ENCODE peak calls at places on chromosomes 16 and 17, in ten cellular contexts. One of them, this sample, is unnamed.

GRCh38 chr17:9237661-9238301 is 216.5 kb downstream of the NTN1 start:
- DNase-seq in GM12865: no peak
- DNase-seq in WTC11: no peak
- DNase-seq in CD14-positive monocyte: no peak
- DNase-seq in CD4-positive, alpha-beta T cell: no peak
- DNase-seq in mammary epithelial cell: no peak
- DNase-seq in foreskin fibroblast: no peak
- DNase-seq in progenitor cell of endocrine pancreas: no peak
- DNase-seq in lower lobe of right lung: peak; percentile 41
- DNase-seq in lung: no peak
- DNase-seq in this sample: no peak

GRCh38 chr17:49357516-49357915 is 4.5 kb downstream of the ZNF652 start:
- DNase-seq in GM12865: no peak
- DNase-seq in WTC11: no peak
- DNase-seq in CD14-positive monocyte: no peak
- DNase-seq in CD4-positive, alpha-beta T cell: no peak
- DNase-seq in mammary epithelial cell: no peak
- DNase-seq in foreskin fibroblast: no peak
- DNase-seq in progenitor cell of endocrine pancreas: no peak
- DNase-seq in lower lobe of right lung: no peak
- DNase-seq in lung: no peak
- DNase-seq in this sample: no peak

GRCh38 chr16:71883849-71884638 is at the start of gene ZNF821:
- DNase-seq in GM12865: peak; percentile 87
- DNase-seq in WTC11: peak; percentile 93
- DNase-seq in CD14-positive monocyte: peak; percentile 61
- DNase-seq in CD4-positive, alpha-beta T cell: peak; percentile 61
- DNase-seq in mammary epithelial cell: peak; percentile 54
- DNase-seq in foreskin fibroblast: peak; percentile 60
- DNase-seq in progenitor cell of endocrine pancreas: peak; percentile 91
- DNase-seq in lower lobe of right lung: peak; percentile 83
- DNase-seq in lung: peak; percentile 58
- DNase-seq in this sample: peak; percentile 49

GRCh38 chr17:998111-998510 is 1.2 kb downstream of the TIMM22 start:
- DNase-seq in GM12865: no peak
- DNase-seq in WTC11: no peak
- DNase-seq in CD14-positive monocyte: no peak
- DNase-seq in CD4-positive, alpha-beta T cell: no peak
- DNase-seq in mammary epithelial cell: no peak
- DNase-seq in foreskin fibroblast: no peak
- DNase-seq in progenitor cell of endocrine pancreas: no peak
- DNase-seq in lower lobe of right lung: no peak
- DNase-seq in lung: no peak
- DNase-seq in this sample: no peak

GRCh38 chr16:3065069-3065741 is at the start of gene IL32:
- DNase-seq in GM12865: peak; percentile 65
- DNase-seq in WTC11: no peak
- DNase-seq in CD14-positive monocyte: no peak
- DNase-seq in CD4-positive, alpha-beta T cell: peak; percentile 74
- DNase-seq in mammary epithelial cell: peak; percentile 84
- DNase-seq in foreskin fibroblast: peak; percentile 55
- DNase-seq in progenitor cell of endocrine pancreas: no peak
- DNase-seq in lower lobe of right lung: no peak
- DNase-seq in lung: peak; percentile 70
- DNase-seq in this sample: peak; percentile 86

GRCh38 chr17:80261159-80261894 is 675 bp downstream of the RNF213 start:
- DNase-seq in GM12865: peak; percentile 70
- DNase-seq in WTC11: peak; percentile 79
- DNase-seq in CD14-positive monocyte: no peak
- DNase-seq in CD4-positive, alpha-beta T cell: peak; percentile 76
- DNase-seq in mammary epithelial cell: peak; percentile 57
- DNase-seq in foreskin fibroblast: peak; percentile 34
- DNase-seq in progenitor cell of endocrine pancreas: peak; percentile 42
- DNase-seq in lower lobe of right lung: peak; percentile 71
- DNase-seq in lung: peak; percentile 51
- DNase-seq in this sample: peak; percentile 50

GRCh38 chr16:54355251-54355650 is 68.7 kb upstream of the IRX3 start:
- DNase-seq in GM12865: no peak
- DNase-seq in WTC11: no peak
- DNase-seq in CD14-positive monocyte: no peak
- DNase-seq in CD4-positive, alpha-beta T cell: no peak
- DNase-seq in mammary epithelial cell: peak; percentile 60
- DNase-seq in foreskin fibroblast: peak; percentile 30
- DNase-seq in progenitor cell of endocrine pancreas: no peak
- DNase-seq in lower lobe of right lung: no peak
- DNase-seq in lung: no peak
- DNase-seq in this sample: peak; percentile 60

GRCh38 chr16:6884002-6884401 is 448.6 kb upstream of the RBFOX1 start:
- DNase-seq in GM12865: no peak
- DNase-seq in WTC11: no peak
- DNase-seq in CD14-positive monocyte: no peak
- DNase-seq in CD4-positive, alpha-beta T cell: no peak
- DNase-seq in mammary epithelial cell: no peak
- DNase-seq in foreskin fibroblast: no peak
- DNase-seq in progenitor cell of endocrine pancreas: no peak
- DNase-seq in lower lobe of right lung: no peak
- DNase-seq in lung: no peak
- DNase-seq in this sample: no peak

GRCh38 chr16:8572919-8573724 is 17.2 kb downstream of the TMEM114 start:
- DNase-seq in GM12865: peak; percentile 37
- DNase-seq in WTC11: peak; percentile 55
- DNase-seq in CD14-positive monocyte: no peak
- DNase-seq in CD4-positive, alpha-beta T cell: no peak
- DNase-seq in mammary epithelial cell: peak; percentile 24
- DNase-seq in foreskin fibroblast: peak; percentile 28
- DNase-seq in progenitor cell of endocrine pancreas: no peak
- DNase-seq in lower lobe of right lung: no peak
- DNase-seq in lung: no peak
- DNase-seq in this sample: peak; percentile 65

DNA sequence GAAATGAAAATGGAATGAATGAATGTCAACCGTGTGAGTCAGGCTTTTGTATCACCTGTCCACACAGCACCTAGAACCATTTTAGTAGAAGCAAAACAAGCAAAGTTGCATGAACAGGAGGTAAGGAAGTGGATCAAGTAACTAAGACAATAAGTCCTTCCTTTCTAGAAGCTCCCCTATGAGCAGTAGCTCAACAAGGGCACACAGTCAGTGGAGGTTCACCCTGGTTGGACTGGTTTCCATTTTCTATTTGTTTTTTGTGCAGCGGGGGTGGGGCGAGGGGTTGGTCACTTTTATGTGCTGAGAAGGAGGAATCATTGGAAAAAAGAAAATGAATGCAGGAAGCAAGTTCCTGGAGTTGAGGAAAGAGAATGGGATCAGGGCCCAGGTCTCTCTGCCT is 4.0 kb upstream of the HSBP1 start:
- DNase-seq in GM12865: no peak
- DNase-seq in WTC11: no peak
- DNase-seq in CD14-positive monocyte: no peak
- DNase-seq in CD4-positive, alpha-beta T cell: no peak
- DNase-seq in mammary epithelial cell: no peak
- DNase-seq in foreskin fibroblast: no peak
- DNase-seq in progenitor cell of endocrine pancreas: no peak
- DNase-seq in lower lobe of right lung: no peak
- DNase-seq in lung: no peak
- DNase-seq in this sample: no peak
- TF ChIP-seq CTCF in GM12865: no peak
- TF ChIP-seq CTCF in WTC11: no peak
- TF ChIP-seq CTCF in CD14-positive monocyte: no peak
- TF ChIP-seq CTCF in CD4-positive, alpha-beta T cell: no peak
- TF ChIP-seq CTCF in mammary epithelial cell: no peak
- TF ChIP-seq CTCF in foreskin fibroblast: no peak
- TF ChIP-seq CTCF in progenitor cell of endocrine pancreas: no peak
- TF ChIP-seq CTCF in lower lobe of right lung: no peak
- TF ChIP-seq CTCF in lung: no peak
- TF ChIP-seq CTCF in this sample: no peak

GRCh38 chr16:68376590-68376989 is 65.8 kb downstream of the PRMT7 start:
- DNase-seq in GM12865: no peak
- DNase-seq in WTC11: no peak
- DNase-seq in CD14-positive monocyte: no peak
- DNase-seq in CD4-positive, alpha-beta T cell: no peak
- DNase-seq in mammary epithelial cell: no peak
- DNase-seq in foreskin fibroblast: no peak
- DNase-seq in progenitor cell of endocrine pancreas: no peak
- DNase-seq in lower lobe of right lung: no peak
- DNase-seq in lung: no peak
- DNase-seq in this sample: no peak

GRCh38 chr16:68374251-68374805 is 63.5 kb downstream of the PRMT7 start:
- DNase-seq in GM12865: no peak
- DNase-seq in WTC11: no peak
- DNase-seq in CD14-positive monocyte: no peak
- DNase-seq in CD4-positive, alpha-beta T cell: no peak
- DNase-seq in mammary epithelial cell: no peak
- DNase-seq in foreskin fibroblast: no peak
- DNase-seq in progenitor cell of endocrine pancreas: no peak
- DNase-seq in lower lobe of right lung: peak; percentile 36
- DNase-seq in lung: no peak
- DNase-seq in this sample: no peak

GRCh38 chr16:68375801-68376536 is 65.2 kb downstream of the PRMT7 start:
- DNase-seq in GM12865: no peak
- DNase-seq in WTC11: no peak
- DNase-seq in CD14-positive monocyte: no peak
- DNase-seq in CD4-positive, alpha-beta T cell: no peak
- DNase-seq in mammary epithelial cell: no peak
- DNase-seq in foreskin fibroblast: no peak
- DNase-seq in progenitor cell of endocrine pancreas: no peak
- DNase-seq in lower lobe of right lung: no peak
- DNase-seq in lung: no peak
- DNase-seq in this sample: no peak

GRCh38 chr16:68373528-68374250 is 62.9 kb downstream of the PRMT7 start:
- DNase-seq in GM12865: no peak
- DNase-seq in WTC11: no peak
- DNase-seq in CD14-positive monocyte: no peak
- DNase-seq in CD4-positive, alpha-beta T cell: no peak
- DNase-seq in mammary epithelial cell: no peak
- DNase-seq in foreskin fibroblast: no peak
- DNase-seq in progenitor cell of endocrine pancreas: no peak
- DNase-seq in lower lobe of right lung: peak; percentile 17
- DNase-seq in lung: no peak
- DNase-seq in this sample: no peak

DNA sequence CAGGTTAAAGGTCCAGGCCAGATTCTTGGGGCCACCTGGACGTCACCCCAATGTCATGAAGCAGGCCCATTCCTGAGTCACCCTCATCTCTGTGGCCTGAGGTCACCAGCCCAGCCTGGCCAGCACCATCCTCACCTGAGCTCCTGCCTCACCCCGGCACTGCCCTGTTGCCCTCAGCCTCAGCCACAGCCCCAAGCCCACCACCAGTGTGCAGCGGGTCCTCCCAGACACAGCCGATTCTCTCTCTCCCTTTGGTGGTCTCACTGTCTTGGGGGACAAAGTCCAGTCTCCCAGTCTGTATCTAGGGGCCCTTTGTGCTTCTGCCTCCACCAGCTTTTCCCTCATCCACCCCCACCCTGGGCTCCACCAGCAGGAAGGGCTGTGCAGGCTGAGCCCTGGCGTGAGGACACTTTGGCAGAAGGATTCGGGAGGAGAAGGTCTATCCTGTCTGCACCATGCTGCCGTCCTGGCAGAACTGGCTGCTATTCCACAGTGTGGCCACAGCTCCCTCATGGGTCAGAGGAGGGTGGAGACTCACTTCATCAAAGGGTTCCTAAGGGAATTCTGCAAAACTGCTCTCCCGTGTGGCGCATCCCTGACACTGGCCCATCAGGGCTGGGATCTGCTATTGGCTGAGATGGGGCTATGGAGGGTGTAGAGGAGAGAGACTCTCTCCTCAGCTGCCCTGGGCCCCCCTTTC is 64.3 kb downstream of the PRMT7 start:
- DNase-seq in GM12865: no peak
- DNase-seq in WTC11: no peak
- DNase-seq in CD14-positive monocyte: no peak
- DNase-seq in CD4-positive, alpha-beta T cell: no peak
- DNase-seq in mammary epithelial cell: no peak
- DNase-seq in foreskin fibroblast: no peak
- DNase-seq in progenitor cell of endocrine pancreas: no peak
- DNase-seq in lower lobe of right lung: no peak
- DNase-seq in lung: no peak
- DNase-seq in this sample: no peak
- TF ChIP-seq CTCF in GM12865: no peak
- TF ChIP-seq CTCF in WTC11: no peak
- TF ChIP-seq CTCF in CD14-positive monocyte: no peak
- TF ChIP-seq CTCF in CD4-positive, alpha-beta T cell: no peak
- TF ChIP-seq CTCF in mammary epithelial cell: no peak
- TF ChIP-seq CTCF in foreskin fibroblast: no peak
- TF ChIP-seq CTCF in progenitor cell of endocrine pancreas: no peak
- TF ChIP-seq CTCF in lower lobe of right lung: no peak
- TF ChIP-seq CTCF in lung: no peak
- TF ChIP-seq CTCF in this sample: no peak

DNA sequence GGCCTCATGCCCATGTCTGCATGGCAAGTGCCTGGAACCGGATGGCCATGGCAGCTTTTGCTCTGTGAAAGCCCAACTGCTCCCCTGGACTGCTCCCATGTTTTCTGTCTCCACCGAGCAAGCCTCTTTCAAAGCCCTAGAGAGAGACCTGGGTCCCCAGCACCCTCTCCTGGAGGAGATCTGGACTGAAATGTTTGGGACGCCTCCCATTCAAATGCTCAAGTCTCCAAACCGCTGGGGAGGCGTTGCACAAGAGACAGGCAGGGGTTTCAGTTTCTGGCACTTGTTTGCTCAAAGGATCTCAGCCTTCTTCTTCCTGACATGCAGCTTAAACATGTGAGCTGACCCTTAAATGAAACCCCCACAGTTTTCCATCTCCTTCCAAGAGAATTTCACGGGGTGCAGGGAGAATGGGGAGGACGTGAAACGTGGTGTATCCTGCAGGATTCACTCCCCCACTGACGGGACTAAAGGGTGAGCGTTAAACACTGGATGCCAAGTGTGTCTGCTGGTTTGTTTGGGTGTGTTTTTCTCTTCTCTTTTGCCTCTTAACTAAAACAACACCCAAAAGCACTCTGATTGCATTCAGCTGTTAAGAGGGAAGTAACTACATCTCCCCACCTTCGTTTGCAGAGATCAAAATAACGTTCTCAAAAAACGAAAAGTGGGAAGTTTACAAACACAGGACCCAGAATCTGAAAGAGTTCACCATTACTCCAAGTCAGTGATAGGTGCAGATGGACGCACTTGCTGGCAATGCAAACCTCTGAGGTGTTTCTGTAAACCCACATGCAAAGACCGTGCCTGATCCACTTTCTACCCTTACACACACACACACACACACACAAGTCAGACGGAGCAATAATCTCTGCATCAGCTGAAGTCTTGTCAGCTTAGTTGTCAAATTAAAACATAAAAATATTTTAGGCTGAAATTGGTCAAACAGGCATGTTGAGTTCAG is 256.9 kb downstream of the C16orf95 start:
- DNase-seq in GM12865: peak; percentile 67
- DNase-seq in WTC11: no peak
- DNase-seq in CD14-positive monocyte: no peak
- DNase-seq in CD4-positive, alpha-beta T cell: no peak
- DNase-seq in mammary epithelial cell: no peak
- DNase-seq in foreskin fibroblast: peak; percentile 12
- DNase-seq in progenitor cell of endocrine pancreas: no peak
- DNase-seq in lower lobe of right lung: no peak
- DNase-seq in lung: no peak
- DNase-seq in this sample: peak; percentile 63
- TF ChIP-seq CTCF in GM12865: no peak
- TF ChIP-seq CTCF in WTC11: no peak
- TF ChIP-seq CTCF in CD14-positive monocyte: no peak
- TF ChIP-seq CTCF in CD4-positive, alpha-beta T cell: no peak
- TF ChIP-seq CTCF in mammary epithelial cell: no peak
- TF ChIP-seq CTCF in foreskin fibroblast: no peak
- TF ChIP-seq CTCF in progenitor cell of endocrine pancreas: no peak
- TF ChIP-seq CTCF in lower lobe of right lung: no peak
- TF ChIP-seq CTCF in lung: no peak
- TF ChIP-seq CTCF in this sample: peak; percentile 18

GRCh38 chr17:7484067-7484963 is at the start of gene POLR2A:
- DNase-seq in GM12865: peak; percentile 99
- DNase-seq in WTC11: peak; percentile 96
- DNase-seq in CD14-positive monocyte: peak; percentile 97
- DNase-seq in CD4-positive, alpha-beta T cell: peak; percentile 98
- DNase-seq in mammary epithelial cell: peak; percentile 97
- DNase-seq in foreskin fibroblast: peak; percentile 99
- DNase-seq in progenitor cell of endocrine pancreas: peak; percentile 96
- DNase-seq in lower lobe of right lung: peak; percentile 98
- DNase-seq in lung: peak; percentile 97
- DNase-seq in this sample: peak; percentile 99
- TF ChIP-seq CTCF in GM12865: no peak
- TF ChIP-seq CTCF in WTC11: no peak
- TF ChIP-seq CTCF in CD14-positive monocyte: peak; percentile 10
- TF ChIP-seq CTCF in CD4-positive, alpha-beta T cell: no peak
- TF ChIP-seq CTCF in mammary epithelial cell: no peak
- TF ChIP-seq CTCF in foreskin fibroblast: no peak
- TF ChIP-seq CTCF in progenitor cell of endocrine pancreas: no peak
- TF ChIP-seq CTCF in lower lobe of right lung: peak; percentile 17
- TF ChIP-seq CTCF in lung: no peak
- TF ChIP-seq CTCF in this sample: no peak